ENCODE peak calls at places on chromosomes 3 and 15, in four cellular contexts. O is SJSA1; S is activated T-cell treated with anti-CD3 and anti-CD28 coated beads for 48 hours; H is CD4-positive, CD25-positive, alpha-beta regulatory T cell. B is an unnamed sample.

GRCh38 chr15:100249096-100249815 is 92.5 kb downstream of the ADAMTS17 start:
- DNase-seq in H (no peak), O (no peak), S (no peak), B (no peak)

GRCh38 chr3:101950510-101950909 is 101.2 kb downstream of the NFKBIZ start:
- DNase-seq in O (peak; percentile 50), H (no peak), S (no peak), B (no peak)

GRCh38 chr3:115784739-115785571 is 161.6 kb downstream of the GAP43 start:
- DNase-seq in S (no peak), H (no peak), O (peak; percentile 59), B (peak; percentile 65)

GRCh38 chr15:93050648-93051047 is 38.4 kb downstream of the RGMA start:
- DNase-seq in S (no peak), O (no peak), H (no peak), B (no peak)

GRCh38 chr3:156831006-156831405 is 4.9 kb downstream of the LEKR1 start:
- DNase-seq in H (no peak), S (no peak), O (no peak), B (no peak)

GRCh38 chr3:62149539-62149938 is 223.8 kb downstream of the FEZF2 start:
- DNase-seq in O (no peak), S (no peak), H (no peak), B (no peak)

GRCh38 chr3:172853911-172854648 is 103.6 kb downstream of the ECT2 start:
- DNase-seq in H (no peak), O (no peak), S (no peak), B (no peak)

GRCh38 chr3:13673207-13673606 is 124.3 kb downstream of the FBLN2 start:
- DNase-seq in H (no peak), O (no peak), S (no peak), B (no peak)

GRCh38 chr3:15815696-15816095 is 17.9 kb upstream of the ANKRD28 start:
- DNase-seq in O (peak; percentile 37), S (no peak), H (peak; percentile 45), B (no peak)

GRCh38 chr15:72968531-72968922 is 83.7 kb upstream of the NEO1 start:
- DNase-seq in H (no peak), O (no peak), S (no peak), B (no peak)

GRCh38 chr3:189824629-189825312 is 193.6 kb downstream of the TP63 start:
- DNase-seq in O (peak; percentile 32), H (no peak), S (no peak), B (no peak)

GRCh38 chr3:54999159-54999558 is 71.3 kb upstream of the LRTM1 start:
- DNase-seq in H (no peak), O (peak; percentile 72), S (no peak), B (peak; percentile 20)

GRCh38 chr15:91465696-91466095 is 365.6 kb downstream of the SV2B start:
- DNase-seq in S (no peak), H (no peak), O (no peak), B (no peak)

GRCh38 chr3:25916286-25916685 is 126.4 kb downstream of the OXSM start:
- DNase-seq in H (no peak), S (no peak), O (no peak), B (no peak)

GRCh38 chr3:126476166-126476975 is 680 bp upstream of the ZXDC start:
- DNase-seq in S (no peak), O (peak; percentile 41), H (no peak), B (no peak)

GRCh38 chr3:101202640-101203039 is 117.7 kb downstream of the IMPG2 start:
- DNase-seq in O (no peak), H (no peak), S (no peak), B (no peak)

GRCh38 chr15:90021108-90021507 is 20.0 kb downstream of the ZNF710 start:
- DNase-seq in O (no peak), S (no peak), H (no peak), B (no peak)

GRCh38 chr3:178982138-178982537 is 89.5 kb downstream of the ZMAT3 start:
- DNase-seq in H (no peak), O (no peak), S (no peak), B (no peak)

GRCh38 chr3:176872771-176873209 is 324.5 kb downstream of the TBL1XR1 start:
- DNase-seq in S (peak; percentile 43), H (peak; percentile 45), O (peak; percentile 24), B (no peak)

GRCh38 chr3:152251916-152252315 is 16.8 kb upstream of the MBNL1 start:
- DNase-seq in O (no peak), S (no peak), H (no peak), B (no peak)

GRCh38 chr3:98705694-98706093 is 57.4 kb upstream of the ST3GAL6 start:
- DNase-seq in S (no peak), H (no peak), O (no peak), B (no peak)

GRCh38 chr3:124318014-124318413 is 326.1 kb upstream of the ROPN1 start:
- DNase-seq in S (no peak), O (no peak), H (no peak), B (no peak)

GRCh38 chr3:40170395-40170794 is 139.1 kb upstream of the EIF1B start:
- DNase-seq in O (no peak), S (no peak), H (no peak), B (no peak)

GRCh38 chr3:52277972-52278509 is 408 bp downstream of the WDR82 start:
- DNase-seq in O (peak; percentile 92), S (no peak), H (no peak), B (no peak)

B was measured in brain pericyte.